ENCODE peak calls at places on chromosomes 11 and 22, in four cellular contexts. X is BJ, G is HAP-1, M is kidney epithelial cell. N is an unnamed sample.

GRCh38 chr11:47270331-47271271 is 668 bp downstream of the MADD start:
- DNase-seq in G (peak; percentile 23), M (no peak), X (no peak), N (no peak)

GRCh38 chr11:119307219-119307618 is 9.7 kb downstream of the MCAM start:
- DNase-seq in M (no peak), X (no peak), G (no peak), N (no peak)

GRCh38 chr22:19967850-19968449 is 26.3 kb upstream of the TXNRD2 start:
- DNase-seq in X (no peak), M (no peak), G (no peak), N (no peak)

GRCh38 chr11:11998091-11998781 is 10.2 kb downstream of the DKK3 start:
- DNase-seq in M (peak; percentile 82), G (no peak), X (peak; percentile 73), N (no peak)

GRCh38 chr11:12329797-12330196 is 47.6 kb upstream of the PARVA start:
- DNase-seq in X (peak; percentile 19), G (peak; percentile 72), M (no peak), N (no peak)

GRCh38 chr11:45921561-45922424 is 663 bp upstream of the LARGE2 start:
- DNase-seq in M (no peak), G (no peak), X (no peak), N (no peak)

GRCh38 chr11:3341298-3341697 is 37.6 kb downstream of the ZNF195 start:
- DNase-seq in M (no peak), G (no peak), X (no peak), N (no peak)

GRCh38 chr11:44243086-44243485 is 66.9 kb downstream of the ALX4 start:
- DNase-seq in G (no peak), M (no peak), X (no peak), N (no peak)

GRCh38 chr22:44707752-44708151 is 5.7 kb downstream of the PRR5 start:
- DNase-seq in G (no peak), X (no peak), M (no peak), N (no peak)

GRCh38 chr11:26976389-26976788 is 17.5 kb upstream of the FIBIN start:
- DNase-seq in G (no peak), M (no peak), X (no peak), N (no peak)

GRCh38 chr22:26324150-26324549 is 104.9 kb upstream of the ASPHD2 start:
- DNase-seq in G (no peak), X (no peak), M (no peak), N (no peak)

GRCh38 chr22:37021710-37022482 is 2.4 kb downstream of the MPST start:
- DNase-seq in M (no peak), G (no peak), X (no peak), N (no peak)

GRCh38 chr22:37024339-37025157 is 5.0 kb downstream of the MPST start:
- DNase-seq in G (no peak), M (no peak), X (no peak), N (no peak)

GRCh38 chr22:37022483-37023337 is 3.2 kb downstream of the MPST start:
- DNase-seq in M (no peak), X (no peak), G (no peak), N (no peak)

GRCh38 chr22:37025500-37026070 is 6.0 kb downstream of the MPST start:
- DNase-seq in X (no peak), G (no peak), M (no peak), N (no peak)

GRCh38 chr22:37023743-37024338 is 4.3 kb downstream of the MPST start:
- DNase-seq in X (no peak), M (no peak), G (no peak), N (no peak)
- H3K4me3 ChIP-seq in X (no peak overlapping the region), M (no peak overlapping the region), G (no peak overlapping the region), N (no peak overlapping the region)

DNA sequence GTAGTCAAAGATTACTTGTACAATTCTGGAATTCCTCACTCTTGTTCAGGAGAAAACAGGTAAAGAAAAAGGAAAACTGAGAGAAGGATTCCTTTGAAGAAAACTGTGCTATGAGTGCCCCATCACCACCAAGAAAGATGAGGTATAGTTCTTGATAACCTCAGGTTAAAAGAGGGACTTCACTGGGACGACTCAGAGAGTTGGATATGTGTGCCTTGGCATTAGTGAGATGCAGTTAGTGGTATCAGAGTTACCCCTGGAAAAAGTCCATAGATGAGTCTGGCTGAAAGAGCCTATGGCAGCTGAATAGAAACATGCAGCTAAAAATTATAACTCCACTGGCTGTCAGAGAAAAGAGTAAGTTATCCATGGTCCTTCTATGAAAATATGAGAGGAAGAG is 28.8 kb downstream of the LPXN start:
- DNase-seq in X (no peak), M (no peak), G (no peak), N (no peak)
- H3K36me3 ChIP-seq in X (peaks cover 7% of the 10 kb centered on the region), M (no peaks in the 10 kb centered on the region), G (no peaks in the 10 kb centered on the region), N (peaks cover 43% of the 10 kb centered on the region)

GRCh38 chr22:42207918-42208317 is 62.5 kb downstream of the TCF20 start:
- DNase-seq in G (no peak), X (no peak), M (no peak), N (no peak)

GRCh38 chr22:42202048-42202447 is 68.4 kb downstream of the TCF20 start:
- DNase-seq in X (no peak), G (no peak), M (no peak), N (no peak)

GRCh38 chr22:42203609-42204008 is 66.8 kb downstream of the TCF20 start:
- DNase-seq in G (no peak), M (no peak), X (no peak), N (no peak)

GRCh38 chr22:42208362-42208761 is 62.1 kb downstream of the TCF20 start:
- DNase-seq in G (no peak), X (no peak), M (no peak), N (no peak)

DNA sequence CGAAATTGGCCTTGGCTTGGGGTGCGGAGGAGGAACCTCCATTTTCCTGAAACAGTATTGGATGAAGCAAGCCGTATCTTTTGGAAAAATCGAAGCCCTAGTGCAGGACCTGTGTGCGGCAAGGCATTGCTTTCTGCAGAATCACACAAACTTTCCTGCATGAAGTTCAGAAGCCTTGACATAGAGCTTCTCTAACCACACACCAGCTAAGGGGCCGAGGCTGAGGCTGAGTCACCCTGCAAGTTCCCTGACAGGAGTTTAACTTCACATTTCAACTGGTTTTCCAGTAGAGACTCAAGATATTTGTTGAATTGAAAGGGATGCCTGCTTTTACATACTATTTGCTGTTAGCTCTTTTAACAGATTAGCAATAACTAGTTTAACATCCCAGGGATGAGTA is 67.8 kb downstream of the TCF20 start:
- DNase-seq in X (no peak), M (no peak), G (no peak), N (no peak)
- H3K4me3 ChIP-seq in X (no peak overlapping the region), M (no peak overlapping the region), G (no peak overlapping the region), N (no peak overlapping the region)

GRCh38 chr11:61446211-61446651 is 16.3 kb downstream of the SDHAF2 start:
- DNase-seq in G (peak; percentile 74), M (peak; percentile 82), X (peak; percentile 82), N (peak; percentile 95)
- H3K36me3 ChIP-seq in G (peaks cover 49% of the 10 kb centered on the region), M (no peaks in the 10 kb centered on the region), X (peaks cover 15% of the 10 kb centered on the region), N (peaks cover 15% of the 10 kb centered on the region)

DNA sequence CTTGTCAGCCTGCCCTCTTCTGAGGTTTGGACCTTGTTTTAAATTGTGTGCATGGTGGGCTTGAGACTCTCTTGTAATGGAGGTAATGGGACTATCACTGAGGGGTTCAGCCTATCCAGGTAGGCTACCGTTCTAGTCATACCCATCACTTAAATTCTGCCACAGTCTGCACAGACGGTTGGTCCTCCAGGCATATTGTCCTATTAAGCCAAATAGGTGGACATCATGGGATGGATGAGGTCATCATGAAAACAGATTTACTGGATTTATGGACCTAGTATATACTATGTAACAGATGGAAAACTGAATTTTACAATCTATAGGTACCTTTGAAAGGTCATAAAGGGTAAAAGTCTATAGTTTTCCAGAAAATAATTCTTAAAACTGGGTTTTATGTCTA is 9.1 kb upstream of the RBM4 start:
- DNase-seq in M (no peak), G (no peak), X (no peak), N (no peak)
- H3K4me3 ChIP-seq in M (no peak overlapping the region), G (no peak overlapping the region), X (no peak overlapping the region), N (no peak overlapping the region)